ENCODE peak calls at places on chromosome 20, in six cellular contexts. B, L, H, U, T and V are unnamed samples. For H3K4me1, the result is how much of the 10 kb centered on the place peaks cover.

GRCh38 chr20:49668181-49668877 is 45.3 kb downstream of the B4GALT5 start:
- DNase-seq in L (no peak), U (no peak), H (no peak), T (no peak), B (peak), V (no peak)

GRCh38 chr20:38985603-38986170 is 23.5 kb downstream of the DHX35 start:
- DNase-seq in H (no peak), B (no peak), L (no peak), U (peak), T (no peak), V (no peak)

GRCh38 chr20:63212792-63213191 is 3.1 kb downstream of the YTHDF1 start:
- DNase-seq in T (no peak), L (no peak), B (no peak), U (no peak), H (no peak), V (no peak)

GRCh38 chr20:2746636-2747265 is 53.7 kb downstream of the CPXM1 start:
- DNase-seq in U (no peak), L (no peak), B (no peak), H (no peak), T (no peak), V (no peak)

GRCh38 chr20:48329676-48330644 is 497.8 kb downstream of the PREX1 start:
- DNase-seq in T (peak), U (peak), L (no peak), H (no peak), B (peak), V (peak)

GRCh38 chr20:62143976-62144825 is 632 bp downstream of the SS18L1 start:
- DNase-seq in T (peak), U (peak), B (peak), L (no peak), H (no peak), V (peak)

GRCh38 chr20:34680586-34680985 is 3.7 kb upstream of the PIGU start:
- DNase-seq in L (no peak), H (no peak), U (no peak), B (no peak), T (no peak), V (no peak)

GRCh38 chr20:52105573-52106422 is 85.8 kb downstream of the ZFP64 start:
- DNase-seq in H (peak), L (no peak), U (peak), T (peak), B (peak), V (no peak)

GRCh38 chr20:48995599-48995998 is 50.5 kb upstream of the CSE1L start:
- DNase-seq in H (no peak), B (no peak), T (no peak), L (no peak), U (no peak), V (no peak)

GRCh38 chr20:4227085-4227821 is 211.9 kb upstream of the RNF24 start:
- DNase-seq in U (peak), H (no peak), T (peak), B (peak), L (no peak), V (peak)

GRCh38 chr20:57092112-57092899 is 174.1 kb downstream of the BMP7 start:
- DNase-seq in L (peak), U (no peak), H (no peak), T (peak), B (peak), V (peak)

GRCh38 chr20:37114012-37114411 is 18.2 kb upstream of the RBL1 start:
- DNase-seq in B (no peak), U (no peak), L (no peak), H (no peak), T (no peak), V (no peak)

GRCh38 chr20:12968472-12968871 is 40.3 kb upstream of the SPTLC3 start:
- DNase-seq in B (no peak), U (no peak), L (no peak), T (no peak), H (no peak), V (no peak)

GRCh38 chr20:62938105-62938888 is at the start of gene GID8:
- DNase-seq in T (peak), U (peak), H (no peak), B (peak), L (no peak), V (peak)

GRCh38 chr20:41412324-41412723 is 45.7 kb upstream of the EMILIN3 start:
- DNase-seq in H (no peak), T (no peak), B (no peak), U (no peak), L (no peak), V (no peak)

GRCh38 chr20:20635006-20635405 is 77.4 kb downstream of the RALGAPA2 start:
- DNase-seq in L (no peak), U (no peak), T (no peak), H (no peak), B (no peak), V (no peak)

GRCh38 chr20:50245561-50246366 is 55.1 kb downstream of the CEBPB start:
- DNase-seq in B (no peak), H (no peak), T (no peak), U (peak), L (peak), V (peak)

GRCh38 chr20:825710-826421 is 7.6 kb upstream of the FAM110A start:
- DNase-seq in H (no peak), T (no peak), B (no peak), L (no peak), U (no peak), V (no peak)

GRCh38 chr20:47262365-47263013 is 94.0 kb downstream of the ZMYND8 start:
- DNase-seq in B (no peak), L (no peak), T (no peak), U (no peak), H (no peak), V (peak)
- H3K4me1 ChIP-seq in B (under half), L (under half), T (under half), U (under half), H (under half), V (under half)

GRCh38 chr20:45312241-45312640 is 4.1 kb upstream of the MATN4 start:
- DNase-seq in U (no peak), B (no peak), T (peak), L (no peak), H (no peak), V (no peak)

GRCh38 chr20:45313943-45314342 is 5.8 kb upstream of the MATN4 start:
- DNase-seq in U (no peak), H (no peak), L (no peak), T (no peak), B (no peak), V (no peak)

GRCh38 chr20:45309075-45309474 is 976 bp upstream of the MATN4 start:
- DNase-seq in H (no peak), T (no peak), U (no peak), B (no peak), L (no peak), V (no peak)

GRCh38 chr20:45313065-45313695 is 5.1 kb upstream of the MATN4 start:
- DNase-seq in H (no peak), L (no peak), B (no peak), T (no peak), U (no peak), V (no peak)

GRCh38 chr20:45311589-45312211 is 3.6 kb upstream of the MATN4 start:
- DNase-seq in L (peak), B (peak), U (peak), T (peak), H (no peak), V (no peak)
- H2AFZ ChIP-seq in L (peak), B (peak), U (peak), T (peak), H (no peak), V (no peak)

GRCh38 chr20:24999568-24999967 is 7.0 kb upstream of the APMAP start:
- DNase-seq in H (no peak), U (no peak), T (no peak), B (no peak), L (no peak), V (no peak)

GRCh38 chr20:24998631-24999445 is 6.3 kb upstream of the APMAP start:
- DNase-seq in B (no peak), L (no peak), U (no peak), T (no peak), H (no peak), V (no peak)

GRCh38 chr20:25000268-25000801 is 7.8 kb upstream of the APMAP start:
- DNase-seq in H (peak), L (no peak), T (no peak), U (peak), B (no peak), V (no peak)

GRCh38 chr20:24996449-24997195 is 4.1 kb upstream of the APMAP start:
- DNase-seq in H (no peak), U (no peak), B (no peak), L (no peak), T (no peak), V (no peak)

DNA sequence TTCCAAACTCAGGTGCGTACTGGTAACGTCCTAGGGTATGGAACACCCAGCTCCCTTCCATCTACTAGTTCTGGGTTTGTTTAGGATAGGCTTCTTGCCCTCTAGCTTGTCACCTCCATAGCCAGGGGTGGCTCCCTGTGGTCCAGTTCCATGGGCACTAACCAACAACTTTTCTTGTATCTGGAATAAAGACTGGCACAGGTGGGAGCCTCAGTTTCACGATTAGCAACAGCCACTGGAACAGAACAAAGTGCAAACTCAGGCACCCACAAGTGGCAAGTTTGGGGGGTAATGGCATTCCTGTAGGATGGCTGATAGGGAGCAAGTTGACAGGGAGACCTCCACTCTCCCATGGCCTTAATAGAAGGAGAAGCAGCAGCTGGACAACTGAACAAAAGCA is 5.6 kb upstream of the APMAP start:
- DNase-seq in H (no peak), T (no peak), B (no peak), U (no peak), L (no peak), V (no peak)
- TF ChIP-seq EZH2 in H (no peak), T (no peak), B (no peak), U (no peak), L (no peak), V (no peak)

GRCh38 chr20:31712564-31713311 is 9.9 kb downstream of the BCL2L1 start:
- DNase-seq in T (peak), L (peak), H (peak), B (peak), U (peak), V (no peak)
- H3K4me1 ChIP-seq in T (half or more), L (half or more), H (half or more), B (under half), U (under half), V (half or more)